ENCODE peak calls at places on chromosomes 16 and 17, in four cellular contexts. P is effector memory CD4-positive, alpha-beta T cell; K is DND-41; X is ascending aorta. N is an unnamed sample.

GRCh38 chr16:47316686-47317085 is 144.2 kb downstream of the ITFG1 start:
- DNase-seq in P (no peak), K (no peak), X (no peak), N (no peak)

GRCh38 chr17:80725532-80725931 is 180.9 kb downstream of the RPTOR start:
- DNase-seq in P (no peak), K (no peak), X (no peak), N (no peak)

GRCh38 chr17:4953461-4953961 is 2.6 kb downstream of the ENO3 start:
- DNase-seq in P (no peak), K (no peak), X (peak), N (no peak)

GRCh38 chr16:11328172-11329079 is 16.8 kb upstream of the RMI2 start:
- DNase-seq in P (peak), K (peak), X (no peak), N (no peak)

GRCh38 chr17:50152736-50153135 is 2.3 kb upstream of the PPP1R9B start:
- DNase-seq in P (no peak), K (no peak), X (no peak), N (no peak)

GRCh38 chr17:8062435-8062806 is 23.6 kb downstream of the ALOX15B start:
- DNase-seq in P (no peak), K (no peak), X (no peak), N (no peak)

GRCh38 chr17:58273453-58274104 is 7.2 kb downstream of the MPO start:
- DNase-seq in P (no peak), K (no peak), X (no peak), N (no peak)

GRCh38 chr17:35044181-35044580 is 19.3 kb downstream of the RFFL start:
- DNase-seq in P (no peak), K (no peak), X (no peak), N (no peak)

GRCh38 chr17:2239882-2240430 is 63.6 kb downstream of the SMG6 start:
- DNase-seq in P (peak), K (no peak), X (no peak), N (no peak)

GRCh38 chr16:58042001-58042885 is 16.7 kb downstream of the MMP15 start:
- DNase-seq in P (no peak), K (no peak), X (no peak), N (no peak)
- H3K27ac ChIP-seq in P (no peak), K (no peak), X (no peak), N (no peak)

GRCh38 chr16:58471209-58471975 is 28.6 kb upstream of the NDRG4 start:
- DNase-seq in P (no peak), K (no peak), X (no peak), N (no peak)
- H3K27ac ChIP-seq in P (no peak), K (no peak), X (no peak), N (peak)

DNA sequence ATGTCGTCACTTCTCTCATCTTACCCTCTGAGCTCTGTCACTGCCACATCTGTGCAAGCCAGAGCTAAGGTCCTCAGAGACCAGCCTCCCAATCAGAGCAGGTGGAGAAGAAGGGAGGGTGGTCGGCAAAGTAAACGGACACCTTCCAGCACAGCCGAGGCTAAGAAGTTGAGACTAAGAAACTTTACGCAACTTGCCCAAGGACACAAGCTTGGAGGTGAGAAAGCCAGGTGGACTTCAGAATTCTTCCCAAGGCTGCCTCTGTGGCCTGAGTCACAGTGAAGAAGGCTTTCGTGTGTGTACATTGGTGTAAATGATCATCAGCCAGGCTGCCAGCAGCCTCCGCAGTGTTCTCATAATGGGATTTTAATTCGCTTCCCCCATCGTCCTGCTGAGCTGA is 125.1 kb upstream of the RPL38 start:
- DNase-seq in P (no peak), K (no peak), X (no peak), N (no peak)
- H3K27ac ChIP-seq in P (no peak), K (no peak), X (no peak), N (no peak)

GRCh38 chr17:290121-290521 is 62.5 kb downstream of the RPH3AL start:
- DNase-seq in P (no peak), K (no peak), X (no peak), N (no peak)
- H3K27ac ChIP-seq in P (no peak), K (no peak), X (no peak), N (no peak)

N was measured in caudate nucleus.